ENCODE peak calls at places on chromosomes 3 and 15, in eight cellular contexts. W is head of caudate nucleus; T is activated CD4-positive, alpha-beta T cell treated with anti-CD3 and anti-CD28 coated beads, Interleukin-2, amount 50 U/mL, for 24 hours; F is HTR-8/SVneo; L is GM12878; X is H4; E is endodermal cell; S is D341Med. N is an unnamed sample.

GRCh38 chr15:47135279-47135678 is 582.0 kb upstream of the SEMA6D start:
- DNase-seq in S (no peak), L (no peak), E (no peak), T (no peak), X (no peak), F (no peak), W (no peak), N (no peak)

GRCh38 chr15:101237161-101237775 is 14.6 kb downstream of the CHSY1 start:
- DNase-seq in E (peak; percentile 24), F (no peak), S (no peak), T (no peak), L (no peak), X (no peak), W (no peak), N (no peak)

GRCh38 chr3:185737020-185737419 is 87.8 kb downstream of the IGF2BP2 start:
- DNase-seq in W (no peak), X (no peak), S (no peak), E (no peak), T (no peak), F (peak; percentile 63), L (no peak), N (no peak)

GRCh38 chr3:70982274-70982673 is 601.3 kb downstream of the FOXP1 start:
- DNase-seq in E (no peak), W (no peak), S (no peak), L (no peak), T (no peak), F (no peak), X (peak; percentile 3), N (no peak)

GRCh38 chr3:103393395-103394186 is 958.8 kb downstream of the ZPLD1 start:
- DNase-seq in W (no peak), S (no peak), X (peak; percentile 5), F (peak; percentile 9), L (no peak), T (no peak), E (no peak), N (no peak)

GRCh38 chr3:49133226-49133951 is 539 bp upstream of the LAMB2 start:
- DNase-seq in F (peak; percentile 92), W (peak; percentile 76), X (peak; percentile 64), S (peak; percentile 90), L (no peak), T (no peak), E (peak; percentile 92), N (peak; percentile 30)

GRCh38 chr3:32835943-32836342 is 18.1 kb downstream of the TRIM71 start:
- DNase-seq in T (no peak), E (peak; percentile 81), L (no peak), S (no peak), X (no peak), W (no peak), F (no peak), N (no peak)

GRCh38 chr3:115838786-115839185 is 215.5 kb downstream of the GAP43 start:
- DNase-seq in X (no peak), W (no peak), L (no peak), T (no peak), F (no peak), S (no peak), E (no peak), N (no peak)

GRCh38 chr3:130759692-130760338 is 13.2 kb upstream of the PIK3R4 start:
- DNase-seq in X (peak; percentile 64), L (no peak), E (peak; percentile 72), F (peak; percentile 39), T (no peak), W (peak; percentile 31), S (peak; percentile 60), N (peak; percentile 47)

GRCh38 chr15:89781891-89782618 is 5.9 kb downstream of the MESP2 start:
- DNase-seq in T (no peak), X (no peak), E (no peak), L (no peak), S (peak; percentile 10), F (no peak), W (no peak), N (no peak)

GRCh38 chr15:91420689-91421088 is 320.6 kb downstream of the SV2B start:
- DNase-seq in X (no peak), W (no peak), T (no peak), F (no peak), S (no peak), L (no peak), E (no peak), N (no peak)

GRCh38 chr15:52010633-52011595 is 8.1 kb upstream of the MAPK6 start:
- DNase-seq in L (peak; percentile 68), W (no peak), E (no peak), X (peak; percentile 78), T (no peak), F (no peak), S (no peak), N (no peak)

GRCh38 chr3:124592658-124593441 is 137.4 kb upstream of the UMPS start:
- DNase-seq in L (peak; percentile 70), S (no peak), T (no peak), X (no peak), F (no peak), E (peak; percentile 63), W (no peak), N (no peak)

GRCh38 chr3:194275721-194276120 is 75.4 kb downstream of the CPN2 start:
- DNase-seq in T (no peak), L (no peak), F (no peak), W (no peak), X (no peak), S (no peak), E (peak; percentile 51), N (no peak)

GRCh38 chr3:189353318-189353958 is 181.7 kb downstream of the TPRG1 start:
- DNase-seq in E (no peak), T (no peak), F (no peak), L (no peak), S (no peak), W (no peak), X (no peak), N (no peak)

N was measured in NCI-H1930.